ENCODE peak calls at places on chromosomes 3 and 15, in six cellular contexts. A, T, B, C, X and V are unnamed samples.
A peak's percentile ranks its signal among the peaks of the same experiment; 100 is the strongest.

GRCh38 chr3:133293397-133294107 is 106.3 kb upstream of the BFSP2 start:
- DNase-seq in A (no peak), T (no peak), B (no peak), C (no peak), X (no peak), V (no peak)

GRCh38 chr15:25403771-25404170 is 35.1 kb downstream of the UBE3A start:
- DNase-seq in A (no peak), T (no peak), B (no peak), C (no peak), X (no peak), V (no peak)

GRCh38 chr3:99758502-99759177 is 59.0 kb upstream of the CMSS1 start:
- DNase-seq in A (no peak), T (no peak), B (no peak), C (no peak), X (no peak), V (no peak)

GRCh38 chr15:26864664-26865191 is 2.1 kb upstream of the GABRA5 start:
- DNase-seq in A (no peak), T (no peak), B (peak; percentile 65), C (no peak), X (no peak), V (no peak)

GRCh38 chr3:112247900-112248299 is 46.1 kb downstream of the SLC9C1 start:
- DNase-seq in A (no peak), T (no peak), B (no peak), C (no peak), X (peak; percentile 22), V (no peak)

GRCh38 chr3:87771338-87772059 is 287.3 kb downstream of the CGGBP1 start:
- DNase-seq in A (no peak), T (no peak), B (peak; percentile 27), C (peak; percentile 25), X (peak; percentile 18), V (no peak)

GRCh38 chr15:89101302-89102191 is 13.3 kb downstream of the ABHD2 start:
- DNase-seq in A (no peak), T (peak; percentile 96), B (no peak), C (no peak), X (no peak), V (no peak)

GRCh38 chr15:40337597-40337996 is 3.1 kb downstream of the CCDC9B start:
- DNase-seq in A (no peak), T (no peak), B (no peak), C (no peak), X (no peak), V (no peak)

GRCh38 chr15:45307230-45307924 is 55.3 kb downstream of the SLC28A2 start:
- DNase-seq in A (no peak), T (no peak), B (peak; percentile 29), C (no peak), X (peak; percentile 45), V (no peak)

GRCh38 chr15:95606551-95606950 is 723.9 kb upstream of the NR2F2 start:
- DNase-seq in A (no peak), T (no peak), B (no peak), C (no peak), X (no peak), V (no peak)

GRCh38 chr3:170330366-170330765 is 27.1 kb upstream of the SKIL start:
- DNase-seq in A (no peak), T (no peak), B (peak; percentile 50), C (no peak), X (no peak), V (no peak)

GRCh38 chr3:46863261-46863782 is at the start of gene MYL3:
- DNase-seq in A (no peak), T (peak; percentile 59), B (no peak), C (no peak), X (no peak), V (no peak)